ENCODE peak calls at places on chromosomes 4 and X, in eight cellular contexts. G is activated B cell treated with CpG ODN at 0.5 μM for 24 hours; P is KBM-7; Q is activated CD4-positive, alpha-beta T cell treated with anti-CD3 and anti-CD28 coated beads for 24 hours; R is stimulated activated naive B cell treated with anti-CD40 and anti-IgM and Interleukin-4, amounts not matched to agents 10 μg/mL and 1 μg/mL and 100 μg/mL, for 72 hours; S is RCC 7860; I is ACHN; J is hippocampal formation. D is an unnamed sample.

GRCh38 chrX:9465380-9466114 is 689 bp downstream of the TBL1X start:
- DNase-seq in P (peak; percentile 39), Q (no peak), R (peak; percentile 35), J (peak; percentile 2), G (peak; percentile 40), S (no peak), I (no peak), D (no peak)

GRCh38 chr4:88938138-88938537 is 118.8 kb downstream of the FAM13A start:
- DNase-seq in S (no peak), R (no peak), G (no peak), Q (no peak), I (no peak), J (no peak), P (no peak), D (no peak)

GRCh38 chr4:2266181-2266580 is 4.3 kb upstream of the MXD4 start:
- DNase-seq in I (no peak), P (no peak), G (no peak), R (no peak), S (no peak), J (no peak), Q (no peak), D (no peak)

GRCh38 chrX:153571159-153571908 is 27.6 kb downstream of the CCNQ start:
- DNase-seq in S (no peak), R (no peak), J (no peak), I (no peak), Q (no peak), G (no peak), P (no peak), D (no peak)

GRCh38 chrX:153909024-153909979 is 4.8 kb downstream of the AVPR2 start:
- DNase-seq in Q (no peak), S (no peak), I (no peak), G (no peak), P (peak; percentile 35), R (no peak), J (no peak), D (no peak)

GRCh38 chr4:3790006-3790561 is 23.9 kb downstream of the ADRA2C start:
- DNase-seq in R (no peak), Q (no peak), J (no peak), S (no peak), I (no peak), G (no peak), P (no peak), D (no peak)

GRCh38 chr4:106852416-106852815 is 183.7 kb downstream of the DKK2 start:
- DNase-seq in R (no peak), J (no peak), G (no peak), Q (no peak), I (no peak), P (no peak), S (no peak), D (no peak)

GRCh38 chr4:103129174-103129573 is 29.5 kb upstream of the BDH2 start:
- DNase-seq in Q (no peak), G (no peak), S (no peak), J (no peak), I (no peak), P (no peak), R (no peak), D (no peak)

GRCh38 chr4:74366367-74366891 is 1.5 kb downstream of the EREG start:
- DNase-seq in S (no peak), R (no peak), I (no peak), G (no peak), Q (no peak), J (no peak), P (no peak), D (no peak)

GRCh38 chr4:58808817-58809216 is 1698.6 kb upstream of the IGFBP7 start:
- DNase-seq in G (no peak), S (no peak), R (no peak), J (no peak), P (no peak), I (no peak), Q (no peak), D (no peak)

GRCh38 chr4:110091426-110091825 is 107.0 kb downstream of the ELOVL6 start:
- DNase-seq in I (peak; percentile 47), R (no peak), G (no peak), P (no peak), Q (no peak), J (no peak), S (peak; percentile 74), D (no peak)

GRCh38 chr4:19791422-19792113 is 460.1 kb upstream of the SLIT2 start:
- DNase-seq in P (no peak), J (no peak), G (no peak), R (no peak), S (no peak), I (no peak), Q (no peak), D (no peak)

GRCh38 chr4:83558693-83559092 is 22.8 kb downstream of the GPAT3 start:
- DNase-seq in S (no peak), G (no peak), I (peak; percentile 12), P (peak; percentile 68), Q (no peak), J (no peak), R (no peak), D (no peak)

GRCh38 chr4:187380181-187380581 is 615.4 kb upstream of the ZFP42 start:
- DNase-seq in S (no peak), J (no peak), Q (no peak), R (no peak), G (no peak), I (peak; percentile 45), P (peak; percentile 9), D (no peak)

GRCh38 chrX:9786839-9787635 is 808 bp downstream of the SHROOM2 start:
- DNase-seq in I (peak; percentile 0), P (no peak), G (no peak), J (no peak), Q (no peak), R (no peak), S (no peak), D (no peak)

GRCh38 chr4:74559853-74560252 is 114.9 kb downstream of the AREG start:
- DNase-seq in P (peak; percentile 28), G (no peak), S (no peak), R (no peak), J (no peak), I (no peak), Q (no peak), D (no peak)

GRCh38 chr4:120348521-120348920 is 281.9 kb upstream of the MAD2L1 start:
- DNase-seq in R (no peak), Q (no peak), G (no peak), S (no peak), I (no peak), P (no peak), J (no peak), D (no peak)

GRCh38 chrX:39764441-39764914 is 333.3 kb downstream of the BCOR start:
- DNase-seq in J (no peak), I (no peak), R (no peak), S (no peak), G (no peak), P (no peak), Q (no peak), D (no peak)

GRCh38 chrX:16319929-16320328 is 152.6 kb downstream of the MAGEB17 start:
- DNase-seq in S (peak; percentile 36), G (no peak), J (no peak), I (no peak), R (no peak), P (no peak), Q (no peak), D (no peak)

GRCh38 chr4:161256716-161257115 is 907.1 kb downstream of the FSTL5 start:
- DNase-seq in S (no peak), G (no peak), I (peak; percentile 13), Q (no peak), J (no peak), P (peak; percentile 32), R (no peak), D (no peak)

GRCh38 chrX:72381439-72382198 is 75.9 kb upstream of the CITED1 start:
- DNase-seq in R (no peak), P (peak; percentile 25), Q (no peak), S (no peak), I (no peak), G (no peak), J (no peak), D (no peak)

GRCh38 chrX:65406532-65406931 is 128.1 kb downstream of the LAS1L start:
- DNase-seq in P (no peak), Q (peak; percentile 10), G (no peak), J (no peak), S (no peak), I (no peak), R (peak; percentile 12), D (no peak)

GRCh38 chrX:74534569-74535038 is 79.8 kb downstream of the RLIM start:
- DNase-seq in J (no peak), G (no peak), R (no peak), I (peak; percentile 25), Q (no peak), P (no peak), S (peak; percentile 11), D (no peak)

D was measured in GM19239.